ENCODE peak calls at places on chromosomes 3 and 15, in nine cellular contexts. L is neural progenitor cell, E is astrocyte, X is Karpas-422, M is K562, D is IMR-90, C is neuronal stem cell, K is endothelial cell of umbilical vein, S is fibroblast of lung. Q is an unnamed sample.

GRCh38 chr3:36060950-36061349 is 319.4 kb upstream of the STAC start:
- DNase-seq in D (no peak), C (no peak), K (no peak), X (no peak), L (no peak), E (peak; percentile 26), M (no peak), S (no peak), Q (no peak)

GRCh38 chr15:50358805-50359204 is 3.8 kb upstream of the GABPB1 start:
- DNase-seq in C (no peak), M (peak; percentile 48), K (peak; percentile 41), L (peak; percentile 43), D (peak; percentile 59), E (peak; percentile 36), X (peak; percentile 73), S (peak; percentile 30), Q (no peak)

GRCh38 chr3:20574746-20575145 is 388.7 kb upstream of the SGO1 start:
- DNase-seq in M (no peak), C (no peak), X (no peak), E (peak; percentile 94), S (peak; percentile 12), L (no peak), K (peak; percentile 51), D (peak; percentile 81), Q (no peak)

GRCh38 chr15:89127054-89127702 is 38.9 kb downstream of the ABHD2 start:
- DNase-seq in M (no peak), L (no peak), S (no peak), K (no peak), E (no peak), C (no peak), D (peak; percentile 29), X (no peak), Q (no peak)

GRCh38 chr15:44529864-44530604 is 6.9 kb upstream of the EIF3J start:
- DNase-seq in K (no peak), D (no peak), M (no peak), S (no peak), X (no peak), L (no peak), C (no peak), E (no peak), Q (no peak)

GRCh38 chr3:5188419-5189405 is 1.2 kb downstream of the EDEM1 start:
- DNase-seq in C (peak; percentile 15), K (peak; percentile 55), S (peak; percentile 35), E (no peak), D (peak; percentile 17), M (peak; percentile 68), X (peak; percentile 87), L (peak; percentile 36), Q (peak; percentile 79)

GRCh38 chr3:9401986-9402385 is 4.6 kb downstream of the SETD5 start:
- DNase-seq in D (no peak), S (no peak), X (no peak), K (no peak), L (peak; percentile 11), C (no peak), E (no peak), M (no peak), Q (no peak)

GRCh38 chr3:38354588-38355344 is 8.2 kb downstream of the XYLB start:
- DNase-seq in X (no peak), S (peak; percentile 81), C (no peak), D (peak; percentile 68), L (no peak), E (peak; percentile 43), K (peak; percentile 26), M (no peak), Q (no peak)

GRCh38 chr15:89888214-89888804 is 5.5 kb downstream of the AP3S2 start:
- DNase-seq in L (peak; percentile 37), D (peak; percentile 90), S (peak; percentile 82), E (peak; percentile 57), M (no peak), K (peak; percentile 56), X (peak; percentile 59), C (no peak), Q (no peak)

GRCh38 chr15:100790786-100791265 is 88.8 kb upstream of the ALDH1A3 start:
- DNase-seq in E (no peak), C (no peak), S (no peak), K (no peak), L (no peak), M (no peak), D (no peak), X (no peak), Q (no peak)

GRCh38 chr3:86180696-86181095 is 810.3 kb downstream of the VGLL3 start:
- DNase-seq in E (no peak), X (no peak), S (no peak), M (no peak), C (no peak), K (no peak), L (peak; percentile 39), D (no peak), Q (no peak)

GRCh38 chr3:72247645-72248388 is 462.9 kb upstream of the PROK2 start:
- DNase-seq in D (no peak), E (no peak), S (no peak), K (no peak), C (no peak), M (no peak), L (no peak), X (no peak), Q (no peak)

GRCh38 chr15:87609909-87610308 is 646.6 kb downstream of the NTRK3 start:
- DNase-seq in D (no peak), K (no peak), X (no peak), C (no peak), S (no peak), E (no peak), L (no peak), M (no peak), Q (no peak)
- H3K4me2 ChIP-seq in D (no peak overlapping the region), K (peak overlapping the region; percentile 67), X (no peak overlapping the region), C (no peak overlapping the region), S (peak overlapping the region; percentile 80), E (peak overlapping the region; percentile 59), L (no peak overlapping the region), M (peak overlapping the region; percentile 35), Q (no peak overlapping the region)

DNA sequence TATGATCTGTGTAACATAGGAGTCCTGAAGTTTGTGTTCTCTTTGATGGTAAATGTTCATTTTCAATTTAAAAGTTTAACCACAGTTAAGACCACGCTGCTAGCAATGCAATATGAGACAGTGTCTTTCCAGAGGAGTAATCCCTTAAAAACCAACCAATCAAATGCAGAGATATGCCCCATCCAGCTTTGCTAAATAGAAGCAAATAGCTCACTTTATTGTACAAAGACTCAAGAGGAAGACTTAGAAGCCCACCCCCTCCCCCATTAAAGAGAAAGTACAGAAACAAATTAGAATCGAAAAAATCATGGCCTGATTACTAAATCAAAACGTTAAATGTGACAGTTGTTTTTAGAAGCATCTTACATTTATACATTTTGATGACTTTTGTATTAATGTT is 2.1 kb upstream of the ANP32A start:
- DNase-seq in M (no peak), D (no peak), E (no peak), X (no peak), C (no peak), L (peak; percentile 37), K (no peak), S (peak; percentile 25), Q (no peak)
- H3K9ac ChIP-seq in M (no peak overlapping the region), D (no peak overlapping the region), E (no peak overlapping the region), X (no peak overlapping the region), C (no peak overlapping the region), L (no peak overlapping the region), K (no peak overlapping the region), S (no peak overlapping the region), Q (no peak overlapping the region)

GRCh38 chr3:149494759-149495580 is 20.5 kb downstream of the TM4SF4 start:
- DNase-seq in K (no peak), X (no peak), S (no peak), E (peak; percentile 53), C (no peak), L (no peak), M (no peak), D (peak; percentile 88), Q (no peak)
- H3K4me2 ChIP-seq in K (no peak overlapping the region), X (no peak overlapping the region), S (no peak overlapping the region), E (no peak overlapping the region), C (no peak overlapping the region), L (no peak overlapping the region), M (no peak overlapping the region), D (no peak overlapping the region), Q (no peak overlapping the region)

DNA sequence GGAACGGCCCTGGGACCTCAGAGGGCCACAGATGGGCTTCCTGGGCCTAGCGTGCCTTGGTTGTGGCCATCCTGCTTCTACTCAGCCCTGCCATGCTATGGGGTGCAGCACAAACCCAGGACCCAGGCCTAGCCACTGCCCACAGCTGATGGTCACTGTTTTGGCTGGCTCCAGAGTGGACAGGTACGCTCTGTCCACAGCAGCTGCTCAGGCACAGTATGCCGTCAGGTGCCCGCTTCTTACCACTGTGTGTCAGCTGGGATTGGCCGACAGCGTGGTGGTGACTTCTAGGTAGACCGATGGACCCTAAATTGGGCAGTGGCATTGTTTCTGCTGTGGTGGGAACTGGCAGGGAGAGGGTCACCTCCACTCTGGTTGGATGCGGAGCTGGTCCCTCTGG is 47.3 kb downstream of the KLF13 start:
- DNase-seq in X (no peak), M (no peak), E (no peak), C (no peak), L (no peak), S (no peak), D (no peak), K (no peak), Q (no peak)
- H3K9ac ChIP-seq in X (no peak overlapping the region), M (peak overlapping the region; percentile 1), E (no peak overlapping the region), C (no peak overlapping the region), L (no peak overlapping the region), S (no peak overlapping the region), D (no peak overlapping the region), K (no peak overlapping the region), Q (no peak overlapping the region)

DNA sequence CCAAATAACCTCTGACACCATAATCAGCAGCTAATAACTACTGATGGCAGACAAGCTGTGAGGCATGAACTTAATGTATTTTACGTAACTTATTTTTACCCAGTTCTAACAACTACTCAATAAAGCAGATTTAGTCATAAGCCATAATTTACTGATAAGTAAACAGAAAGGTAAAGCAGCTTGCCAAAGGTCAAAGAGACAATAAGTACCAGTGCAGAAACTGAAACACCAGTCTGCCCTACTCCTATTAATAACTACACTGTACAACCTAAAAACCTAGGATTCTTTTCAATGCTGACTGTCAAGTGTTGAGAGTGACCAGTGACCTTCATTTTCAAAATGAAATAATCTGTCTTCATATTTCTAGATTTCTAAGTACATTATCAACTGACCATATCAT is 152.2 kb downstream of the NR2E3 start:
- DNase-seq in X (no peak), K (peak; percentile 26), E (no peak), L (no peak), S (peak; percentile 12), D (no peak), M (no peak), C (no peak), Q (no peak)
- H3K4me2 ChIP-seq in X (no peak overlapping the region), K (no peak overlapping the region), E (no peak overlapping the region), L (no peak overlapping the region), S (no peak overlapping the region), D (no peak overlapping the region), M (no peak overlapping the region), C (no peak overlapping the region), Q (no peak overlapping the region)

GRCh38 chr3:16055606-16056209 is 118.8 kb upstream of the GALNT15 start:
- DNase-seq in M (no peak), X (no peak), E (no peak), D (no peak), C (no peak), L (no peak), K (peak; percentile 86), S (peak; percentile 36), Q (no peak)
- H3K9ac ChIP-seq in M (no peak overlapping the region), X (no peak overlapping the region), E (peak overlapping the region; percentile 49), D (no peak overlapping the region), C (no peak overlapping the region), L (no peak overlapping the region), K (peak overlapping the region; percentile 61), S (no peak overlapping the region), Q (no peak overlapping the region)

GRCh38 chr3:191761906-191762305 is 300.9 kb downstream of the PYDC2 start:
- DNase-seq in E (no peak), X (no peak), S (no peak), C (no peak), K (no peak), M (no peak), L (peak; percentile 39), D (no peak), Q (no peak)
- H3K4me2 ChIP-seq in E (peak overlapping the region; percentile 41), X (no peak overlapping the region), S (no peak overlapping the region), C (no peak overlapping the region), K (peak overlapping the region; percentile 85), M (no peak overlapping the region), L (peak overlapping the region; percentile 29), D (no peak overlapping the region), Q (no peak overlapping the region)